ENCODE peak calls at places on chromosome 15, in ten cellular contexts. One of them, this sample, is unnamed.

GRCh38 chr15:67148196-67148701 is 82.8 kb downstream of the SMAD3 start:
- DNase-seq in A549: peak
- DNase-seq in foreskin fibroblast: peak
- DNase-seq in bronchial epithelial cell: peak
- DNase-seq in fibroblast of pulmonary artery: peak
- DNase-seq in upper lobe of right lung: no peak
- DNase-seq in sigmoid colon: peak
- DNase-seq in tibial nerve: no peak
- DNase-seq in activated CD8-positive, alpha-beta T cell treated with anti-CD3 and anti-CD28 coated beads for 36 hours: no peak
- DNase-seq in fibroblast of mammary gland: peak
- DNase-seq in this sample: peak

GRCh38 chr15:95269247-95270155 is 1038.1 kb downstream of the MCTP2 start:
- DNase-seq in foreskin fibroblast: no peak
- DNase-seq in fibroblast of pulmonary artery: no peak
- DNase-seq in tibial nerve: no peak
- DNase-seq in fibroblast of mammary gland: no peak
- DNase-seq in upper lobe of right lung: no peak
- DNase-seq in activated CD8-positive, alpha-beta T cell treated with anti-CD3 and anti-CD28 coated beads for 36 hours: no peak
- DNase-seq in sigmoid colon: no peak
- DNase-seq in bronchial epithelial cell: no peak
- DNase-seq in A549: no peak
- DNase-seq in this sample: no peak

GRCh38 chr15:89358755-89359439 is 24.3 kb upstream of the POLG start:
- DNase-seq in bronchial epithelial cell: peak
- DNase-seq in fibroblast of pulmonary artery: peak
- DNase-seq in tibial nerve: peak
- DNase-seq in foreskin fibroblast: peak
- DNase-seq in upper lobe of right lung: peak
- DNase-seq in fibroblast of mammary gland: peak
- DNase-seq in activated CD8-positive, alpha-beta T cell treated with anti-CD3 and anti-CD28 coated beads for 36 hours: peak
- DNase-seq in sigmoid colon: peak
- DNase-seq in A549: peak
- DNase-seq in this sample: peak

GRCh38 chr15:64772488-64772887 is 2.9 kb downstream of the RBPMS2 start:
- DNase-seq in bronchial epithelial cell: no peak
- DNase-seq in foreskin fibroblast: no peak
- DNase-seq in sigmoid colon: no peak
- DNase-seq in activated CD8-positive, alpha-beta T cell treated with anti-CD3 and anti-CD28 coated beads for 36 hours: no peak
- DNase-seq in fibroblast of pulmonary artery: no peak
- DNase-seq in upper lobe of right lung: no peak
- DNase-seq in tibial nerve: no peak
- DNase-seq in A549: no peak
- DNase-seq in fibroblast of mammary gland: no peak
- DNase-seq in this sample: no peak

GRCh38 chr15:52436971-52437370 is 91.7 kb downstream of the MYO5A start:
- DNase-seq in upper lobe of right lung: no peak
- DNase-seq in sigmoid colon: no peak
- DNase-seq in tibial nerve: no peak
- DNase-seq in A549: no peak
- DNase-seq in foreskin fibroblast: peak
- DNase-seq in fibroblast of pulmonary artery: no peak
- DNase-seq in bronchial epithelial cell: peak
- DNase-seq in fibroblast of mammary gland: peak
- DNase-seq in activated CD8-positive, alpha-beta T cell treated with anti-CD3 and anti-CD28 coated beads for 36 hours: no peak
- DNase-seq in this sample: no peak

GRCh38 chr15:70826634-70827033 is 27.3 kb downstream of the LARP6 start:
- DNase-seq in fibroblast of pulmonary artery: peak
- DNase-seq in bronchial epithelial cell: peak
- DNase-seq in upper lobe of right lung: no peak
- DNase-seq in sigmoid colon: peak
- DNase-seq in fibroblast of mammary gland: peak
- DNase-seq in activated CD8-positive, alpha-beta T cell treated with anti-CD3 and anti-CD28 coated beads for 36 hours: no peak
- DNase-seq in foreskin fibroblast: peak
- DNase-seq in A549: peak
- DNase-seq in tibial nerve: peak
- DNase-seq in this sample: peak

GRCh38 chr15:90151989-90152645 is 49.0 kb upstream of the SEMA4B start:
- DNase-seq in fibroblast of pulmonary artery: no peak
- DNase-seq in fibroblast of mammary gland: no peak
- DNase-seq in upper lobe of right lung: no peak
- DNase-seq in activated CD8-positive, alpha-beta T cell treated with anti-CD3 and anti-CD28 coated beads for 36 hours: no peak
- DNase-seq in sigmoid colon: no peak
- DNase-seq in tibial nerve: no peak
- DNase-seq in bronchial epithelial cell: no peak
- DNase-seq in foreskin fibroblast: no peak
- DNase-seq in A549: no peak
- DNase-seq in this sample: no peak

GRCh38 chr15:96332854-96333193 is 2.3 kb downstream of the NR2F2 start:
- DNase-seq in activated CD8-positive, alpha-beta T cell treated with anti-CD3 and anti-CD28 coated beads for 36 hours: no peak
- DNase-seq in fibroblast of mammary gland: peak
- DNase-seq in fibroblast of pulmonary artery: peak
- DNase-seq in foreskin fibroblast: peak
- DNase-seq in upper lobe of right lung: no peak
- DNase-seq in A549: no peak
- DNase-seq in bronchial epithelial cell: no peak
- DNase-seq in tibial nerve: no peak
- DNase-seq in sigmoid colon: no peak
- DNase-seq in this sample: peak

GRCh38 chr15:48178612-48178931 is 477 bp upstream of the MYEF2 start:
- DNase-seq in activated CD8-positive, alpha-beta T cell treated with anti-CD3 and anti-CD28 coated beads for 36 hours: no peak
- DNase-seq in upper lobe of right lung: no peak
- DNase-seq in sigmoid colon: no peak
- DNase-seq in foreskin fibroblast: no peak
- DNase-seq in fibroblast of pulmonary artery: no peak
- DNase-seq in fibroblast of mammary gland: no peak
- DNase-seq in A549: no peak
- DNase-seq in tibial nerve: no peak
- DNase-seq in bronchial epithelial cell: no peak
- DNase-seq in this sample: no peak

GRCh38 chr15:100601158-100601557 is 826 bp downstream of the LINS1 start:
- DNase-seq in sigmoid colon: no peak
- DNase-seq in bronchial epithelial cell: peak
- DNase-seq in fibroblast of pulmonary artery: peak
- DNase-seq in fibroblast of mammary gland: peak
- DNase-seq in foreskin fibroblast: peak
- DNase-seq in activated CD8-positive, alpha-beta T cell treated with anti-CD3 and anti-CD28 coated beads for 36 hours: peak
- DNase-seq in tibial nerve: no peak
- DNase-seq in upper lobe of right lung: peak
- DNase-seq in A549: no peak
- DNase-seq in this sample: peak

GRCh38 chr15:68315495-68316007 is 38.0 kb downstream of the FEM1B start:
- DNase-seq in fibroblast of pulmonary artery: peak
- DNase-seq in upper lobe of right lung: peak
- DNase-seq in foreskin fibroblast: no peak
- DNase-seq in activated CD8-positive, alpha-beta T cell treated with anti-CD3 and anti-CD28 coated beads for 36 hours: no peak
- DNase-seq in sigmoid colon: no peak
- DNase-seq in bronchial epithelial cell: no peak
- DNase-seq in A549: no peak
- DNase-seq in tibial nerve: no peak
- DNase-seq in fibroblast of mammary gland: no peak
- DNase-seq in this sample: no peak

GRCh38 chr15:68317281-68318007 is 39.9 kb downstream of the FEM1B start:
- DNase-seq in upper lobe of right lung: peak
- DNase-seq in bronchial epithelial cell: no peak
- DNase-seq in fibroblast of pulmonary artery: no peak
- DNase-seq in tibial nerve: no peak
- DNase-seq in activated CD8-positive, alpha-beta T cell treated with anti-CD3 and anti-CD28 coated beads for 36 hours: no peak
- DNase-seq in sigmoid colon: peak
- DNase-seq in fibroblast of mammary gland: no peak
- DNase-seq in foreskin fibroblast: no peak
- DNase-seq in A549: no peak
- DNase-seq in this sample: no peak

GRCh38 chr15:68314563-68314962 is 37.0 kb downstream of the FEM1B start:
- DNase-seq in fibroblast of pulmonary artery: no peak
- DNase-seq in A549: no peak
- DNase-seq in fibroblast of mammary gland: no peak
- DNase-seq in tibial nerve: peak
- DNase-seq in bronchial epithelial cell: no peak
- DNase-seq in foreskin fibroblast: no peak
- DNase-seq in sigmoid colon: no peak
- DNase-seq in activated CD8-positive, alpha-beta T cell treated with anti-CD3 and anti-CD28 coated beads for 36 hours: no peak
- DNase-seq in upper lobe of right lung: peak
- DNase-seq in this sample: no peak

GRCh38 chr15:68315035-68315434 is 37.5 kb downstream of the FEM1B start:
- DNase-seq in tibial nerve: no peak
- DNase-seq in activated CD8-positive, alpha-beta T cell treated with anti-CD3 and anti-CD28 coated beads for 36 hours: no peak
- DNase-seq in upper lobe of right lung: no peak
- DNase-seq in foreskin fibroblast: no peak
- DNase-seq in fibroblast of pulmonary artery: no peak
- DNase-seq in fibroblast of mammary gland: no peak
- DNase-seq in A549: no peak
- DNase-seq in bronchial epithelial cell: no peak
- DNase-seq in sigmoid colon: no peak
- DNase-seq in this sample: no peak

GRCh38 chr15:68316061-68316804 is 38.7 kb downstream of the FEM1B start:
- DNase-seq in foreskin fibroblast: no peak
- DNase-seq in sigmoid colon: peak
- DNase-seq in bronchial epithelial cell: no peak
- DNase-seq in A549: peak
- DNase-seq in upper lobe of right lung: peak
- DNase-seq in fibroblast of mammary gland: no peak
- DNase-seq in tibial nerve: no peak
- DNase-seq in fibroblast of pulmonary artery: peak
- DNase-seq in activated CD8-positive, alpha-beta T cell treated with anti-CD3 and anti-CD28 coated beads for 36 hours: no peak
- DNase-seq in this sample: no peak
- TF ChIP-seq CTCF in foreskin fibroblast: peak
- TF ChIP-seq CTCF in sigmoid colon: no peak
- TF ChIP-seq CTCF in bronchial epithelial cell: peak
- TF ChIP-seq CTCF in A549: peak
- TF ChIP-seq CTCF in upper lobe of right lung: no peak
- TF ChIP-seq CTCF in fibroblast of mammary gland: peak
- TF ChIP-seq CTCF in tibial nerve: peak
- TF ChIP-seq CTCF in fibroblast of pulmonary artery: peak
- TF ChIP-seq CTCF in activated CD8-positive, alpha-beta T cell treated with anti-CD3 and anti-CD28 coated beads for 36 hours: no peak
- TF ChIP-seq CTCF in this sample: peak

DNA sequence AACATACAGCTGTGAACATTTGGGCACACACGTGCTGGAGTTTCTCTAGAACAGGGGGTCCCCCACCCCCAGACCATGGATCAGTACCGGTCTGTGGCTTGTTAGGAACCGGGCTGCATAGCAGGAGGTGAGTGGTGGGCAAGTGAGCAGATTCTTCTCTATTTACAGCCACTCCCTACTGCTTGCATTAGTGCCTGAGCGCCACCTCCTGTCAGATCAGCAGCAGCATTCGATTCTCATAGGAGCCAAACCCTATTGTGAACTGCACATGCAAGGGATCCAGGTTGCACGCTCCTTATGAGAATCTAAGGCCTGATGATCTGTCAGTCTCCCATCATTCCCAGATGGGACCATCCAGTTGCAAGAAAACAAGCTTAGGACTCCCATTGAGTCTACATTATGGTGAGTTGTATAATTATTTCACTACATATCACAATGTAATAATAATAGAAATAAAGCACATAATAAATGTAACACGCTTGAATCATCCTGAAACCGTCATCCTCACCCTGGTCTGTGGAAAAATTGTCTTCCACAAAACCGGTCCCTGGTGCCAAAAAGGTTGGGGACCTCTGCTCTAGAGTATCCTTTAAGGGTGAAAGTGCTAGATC is 25.8 kb downstream of the CHRM5 start:
- DNase-seq in fibroblast of mammary gland: peak
- DNase-seq in activated CD8-positive, alpha-beta T cell treated with anti-CD3 and anti-CD28 coated beads for 36 hours: peak
- DNase-seq in upper lobe of right lung: no peak
- DNase-seq in A549: peak
- DNase-seq in sigmoid colon: no peak
- DNase-seq in bronchial epithelial cell: peak
- DNase-seq in fibroblast of pulmonary artery: peak
- DNase-seq in tibial nerve: no peak
- DNase-seq in foreskin fibroblast: peak
- DNase-seq in this sample: peak
- TF ChIP-seq CTCF in fibroblast of mammary gland: peak
- TF ChIP-seq CTCF in activated CD8-positive, alpha-beta T cell treated with anti-CD3 and anti-CD28 coated beads for 36 hours: no peak
- TF ChIP-seq CTCF in upper lobe of right lung: peak
- TF ChIP-seq CTCF in A549: peak
- TF ChIP-seq CTCF in sigmoid colon: no peak
- TF ChIP-seq CTCF in bronchial epithelial cell: peak
- TF ChIP-seq CTCF in fibroblast of pulmonary artery: peak
- TF ChIP-seq CTCF in tibial nerve: no peak
- TF ChIP-seq CTCF in foreskin fibroblast: peak
- TF ChIP-seq CTCF in this sample: peak

GRCh38 chr15:72532991-72533601 is 59.0 kb downstream of the ARIH1 start:
- DNase-seq in activated CD8-positive, alpha-beta T cell treated with anti-CD3 and anti-CD28 coated beads for 36 hours: peak
- DNase-seq in A549: peak
- DNase-seq in upper lobe of right lung: no peak
- DNase-seq in tibial nerve: no peak
- DNase-seq in bronchial epithelial cell: no peak
- DNase-seq in foreskin fibroblast: no peak
- DNase-seq in sigmoid colon: no peak
- DNase-seq in fibroblast of mammary gland: no peak
- DNase-seq in fibroblast of pulmonary artery: no peak
- DNase-seq in this sample: peak
- TF ChIP-seq CTCF in activated CD8-positive, alpha-beta T cell treated with anti-CD3 and anti-CD28 coated beads for 36 hours: peak
- TF ChIP-seq CTCF in A549: peak
- TF ChIP-seq CTCF in upper lobe of right lung: peak
- TF ChIP-seq CTCF in tibial nerve: no peak
- TF ChIP-seq CTCF in bronchial epithelial cell: peak
- TF ChIP-seq CTCF in foreskin fibroblast: peak
- TF ChIP-seq CTCF in sigmoid colon: no peak
- TF ChIP-seq CTCF in fibroblast of mammary gland: peak
- TF ChIP-seq CTCF in fibroblast of pulmonary artery: peak
- TF ChIP-seq CTCF in this sample: peak

GRCh38 chr15:31160740-31161495 is 59.4 kb upstream of the TRPM1 start:
- DNase-seq in A549: no peak
- DNase-seq in sigmoid colon: no peak
- DNase-seq in bronchial epithelial cell: no peak
- DNase-seq in upper lobe of right lung: no peak
- DNase-seq in fibroblast of mammary gland: no peak
- DNase-seq in activated CD8-positive, alpha-beta T cell treated with anti-CD3 and anti-CD28 coated beads for 36 hours: no peak
- DNase-seq in fibroblast of pulmonary artery: no peak
- DNase-seq in foreskin fibroblast: no peak
- DNase-seq in tibial nerve: no peak
- DNase-seq in this sample: no peak

GRCh38 chr15:31164573-31164912 is 63.0 kb upstream of the TRPM1 start:
- DNase-seq in activated CD8-positive, alpha-beta T cell treated with anti-CD3 and anti-CD28 coated beads for 36 hours: no peak
- DNase-seq in A549: no peak
- DNase-seq in sigmoid colon: no peak
- DNase-seq in fibroblast of pulmonary artery: no peak
- DNase-seq in bronchial epithelial cell: no peak
- DNase-seq in tibial nerve: no peak
- DNase-seq in fibroblast of mammary gland: no peak
- DNase-seq in upper lobe of right lung: no peak
- DNase-seq in foreskin fibroblast: no peak
- DNase-seq in this sample: no peak

GRCh38 chr15:31161990-31162389 is 60.5 kb upstream of the TRPM1 start:
- DNase-seq in tibial nerve: no peak
- DNase-seq in sigmoid colon: no peak
- DNase-seq in fibroblast of pulmonary artery: no peak
- DNase-seq in activated CD8-positive, alpha-beta T cell treated with anti-CD3 and anti-CD28 coated beads for 36 hours: no peak
- DNase-seq in fibroblast of mammary gland: no peak
- DNase-seq in A549: no peak
- DNase-seq in bronchial epithelial cell: no peak
- DNase-seq in foreskin fibroblast: no peak
- DNase-seq in upper lobe of right lung: no peak
- DNase-seq in this sample: no peak

GRCh38 chr15:31163769-31164572 is 62.4 kb upstream of the TRPM1 start:
- DNase-seq in activated CD8-positive, alpha-beta T cell treated with anti-CD3 and anti-CD28 coated beads for 36 hours: no peak
- DNase-seq in tibial nerve: no peak
- DNase-seq in upper lobe of right lung: no peak
- DNase-seq in bronchial epithelial cell: peak
- DNase-seq in A549: no peak
- DNase-seq in fibroblast of pulmonary artery: peak
- DNase-seq in foreskin fibroblast: no peak
- DNase-seq in sigmoid colon: no peak
- DNase-seq in fibroblast of mammary gland: no peak
- DNase-seq in this sample: peak

GRCh38 chr15:31162721-31163510 is 61.4 kb upstream of the TRPM1 start:
- DNase-seq in tibial nerve: no peak
- DNase-seq in activated CD8-positive, alpha-beta T cell treated with anti-CD3 and anti-CD28 coated beads for 36 hours: no peak
- DNase-seq in A549: no peak
- DNase-seq in upper lobe of right lung: no peak
- DNase-seq in foreskin fibroblast: no peak
- DNase-seq in bronchial epithelial cell: peak
- DNase-seq in fibroblast of mammary gland: no peak
- DNase-seq in sigmoid colon: no peak
- DNase-seq in fibroblast of pulmonary artery: no peak
- DNase-seq in this sample: no peak
- TF ChIP-seq CTCF in tibial nerve: no peak
- TF ChIP-seq CTCF in activated CD8-positive, alpha-beta T cell treated with anti-CD3 and anti-CD28 coated beads for 36 hours: no peak
- TF ChIP-seq CTCF in A549: no peak
- TF ChIP-seq CTCF in upper lobe of right lung: no peak
- TF ChIP-seq CTCF in foreskin fibroblast: no peak
- TF ChIP-seq CTCF in bronchial epithelial cell: no peak
- TF ChIP-seq CTCF in fibroblast of mammary gland: no peak
- TF ChIP-seq CTCF in sigmoid colon: no peak
- TF ChIP-seq CTCF in fibroblast of pulmonary artery: no peak
- TF ChIP-seq CTCF in this sample: no peak